ENCODE peak calls at places on chromosomes 4 and X, in eight cellular contexts. M, N, W, K, J, G, D and L are unnamed samples.
A peak's percentile ranks its signal among the peaks of the same experiment; 100 is the strongest.

GRCh38 chrX:130834830-130835229 is 68.2 kb downstream of the ENOX2 start:
- DNase-seq in M (no peak), N (no peak), W (no peak), K (no peak), J (no peak), G (no peak), D (no peak), L (no peak)

GRCh38 chr4:151766691-151767090 is 5.9 kb upstream of the GATB start:
- DNase-seq in M (no peak), N (no peak), W (peak; percentile 14), K (no peak), J (no peak), G (peak; percentile 43), D (no peak), L (no peak)

GRCh38 chr4:10013722-10014121 is 7.6 kb downstream of the SLC2A9 start:
- DNase-seq in M (no peak), N (peak; percentile 47), W (peak; percentile 80), K (peak; percentile 47), J (no peak), G (peak; percentile 57), D (peak; percentile 57), L (no peak)

GRCh38 chrX:82961129-82961528 is 547.0 kb upstream of the POU3F4 start:
- DNase-seq in M (no peak), N (no peak), W (no peak), K (no peak), J (no peak), G (no peak), D (no peak), L (no peak)

GRCh38 chrX:133402830-133403625 is 12.3 kb downstream of the GPC4 start:
- DNase-seq in M (no peak), N (no peak), W (no peak), K (no peak), J (no peak), G (no peak), D (no peak), L (no peak)

GRCh38 chr4:87956501-87956900 is 19.0 kb upstream of the SPP1 start:
- DNase-seq in M (no peak), N (no peak), W (no peak), K (no peak), J (no peak), G (no peak), D (no peak), L (no peak)

GRCh38 chrX:71944369-71944768 is 33.7 kb downstream of the NHSL2 start:
- DNase-seq in M (no peak), N (no peak), W (no peak), K (no peak), J (no peak), G (no peak), D (no peak), L (no peak)

GRCh38 chrX:83508006-83508405 is at the start of gene POU3F4:
- DNase-seq in M (no peak), N (no peak), W (no peak), K (no peak), J (no peak), G (no peak), D (no peak), L (no peak)

GRCh38 chr4:146791439-146791838 is 152.7 kb downstream of the POU4F2 start:
- DNase-seq in M (no peak), N (no peak), W (no peak), K (no peak), J (no peak), G (peak; percentile 56), D (no peak), L (no peak)

GRCh38 chr4:138401330-138401729 is 159.2 kb upstream of the SLC7A11 start:
- DNase-seq in M (no peak), N (peak; percentile 39), W (no peak), K (peak; percentile 24), J (no peak), G (no peak), D (no peak), L (no peak)

GRCh38 chr4:78747328-78747946 is 28.7 kb upstream of the BMP2K start:
- DNase-seq in M (peak; percentile 64), N (no peak), W (no peak), K (no peak), J (no peak), G (no peak), D (peak; percentile 59), L (no peak)

GRCh38 chr4:48780867-48781219 is 764 bp upstream of the FRYL start:
- DNase-seq in M (no peak), N (no peak), W (peak; percentile 60), K (no peak), J (no peak), G (peak; percentile 46), D (peak; percentile 51), L (no peak)

GRCh38 chr4:173929921-173930320 is 353.5 kb downstream of the FBXO8 start:
- DNase-seq in M (no peak), N (no peak), W (no peak), K (no peak), J (no peak), G (no peak), D (no peak), L (no peak)

GRCh38 chr4:121212801-121213200 is 48.7 kb upstream of the TNIP3 start:
- DNase-seq in M (no peak), N (no peak), W (no peak), K (no peak), J (no peak), G (no peak), D (no peak), L (no peak)

GRCh38 chrX:53028678-53029077 is 19.9 kb upstream of the GPR173 start:
- DNase-seq in M (no peak), N (no peak), W (no peak), K (no peak), J (no peak), G (peak; percentile 4), D (peak; percentile 26), L (no peak)

GRCh38 chr4:8189551-8190466 is 9.3 kb upstream of the SH3TC1 start:
- DNase-seq in M (no peak), N (no peak), W (no peak), K (no peak), J (no peak), G (no peak), D (no peak), L (no peak)

GRCh38 chrX:106902684-106903083 is 457 bp downstream of the RIPPLY1 start:
- DNase-seq in M (no peak), N (no peak), W (no peak), K (no peak), J (no peak), G (no peak), D (no peak), L (no peak)

GRCh38 chr4:185591679-185592141 is 56.4 kb upstream of the PDLIM3 start:
- DNase-seq in M (no peak), N (no peak), W (no peak), K (no peak), J (peak; percentile 10), G (peak; percentile 64), D (peak; percentile 62), L (no peak)

GRCh38 chr4:27316176-27316575 is 455.5 kb downstream of the STIM2 start:
- DNase-seq in M (no peak), N (no peak), W (peak; percentile 74), K (no peak), J (no peak), G (no peak), D (no peak), L (no peak)

GRCh38 chr4:27315625-27316024 is 455.0 kb downstream of the STIM2 start:
- DNase-seq in M (no peak), N (no peak), W (no peak), K (no peak), J (no peak), G (no peak), D (no peak), L (no peak)

GRCh38 chr4:27318740-27319139 is 458.1 kb downstream of the STIM2 start:
- DNase-seq in M (no peak), N (no peak), W (peak; percentile 47), K (no peak), J (peak; percentile 3), G (peak; percentile 25), D (peak; percentile 10), L (no peak)
- TF ChIP-seq CTCF in M (peak; percentile 20), N (peak; percentile 44), W (peak; percentile 41), K (peak; percentile 28), J (peak; percentile 68), G (peak; percentile 48), D (peak; percentile 16), L (peak; percentile 61)

GRCh38 chrX:44542567-44543325 is at the start of gene FUNDC1:
- DNase-seq in M (peak; percentile 86), N (peak; percentile 90), W (peak; percentile 96), K (peak; percentile 94), J (peak; percentile 77), G (peak; percentile 83), D (peak; percentile 94), L (peak; percentile 81)
- TF ChIP-seq CTCF in M (peak; percentile 39), N (peak; percentile 30), W (no peak), K (peak; percentile 18), J (peak; percentile 63), G (peak; percentile 28), D (peak; percentile 27), L (peak; percentile 36)

DNA sequence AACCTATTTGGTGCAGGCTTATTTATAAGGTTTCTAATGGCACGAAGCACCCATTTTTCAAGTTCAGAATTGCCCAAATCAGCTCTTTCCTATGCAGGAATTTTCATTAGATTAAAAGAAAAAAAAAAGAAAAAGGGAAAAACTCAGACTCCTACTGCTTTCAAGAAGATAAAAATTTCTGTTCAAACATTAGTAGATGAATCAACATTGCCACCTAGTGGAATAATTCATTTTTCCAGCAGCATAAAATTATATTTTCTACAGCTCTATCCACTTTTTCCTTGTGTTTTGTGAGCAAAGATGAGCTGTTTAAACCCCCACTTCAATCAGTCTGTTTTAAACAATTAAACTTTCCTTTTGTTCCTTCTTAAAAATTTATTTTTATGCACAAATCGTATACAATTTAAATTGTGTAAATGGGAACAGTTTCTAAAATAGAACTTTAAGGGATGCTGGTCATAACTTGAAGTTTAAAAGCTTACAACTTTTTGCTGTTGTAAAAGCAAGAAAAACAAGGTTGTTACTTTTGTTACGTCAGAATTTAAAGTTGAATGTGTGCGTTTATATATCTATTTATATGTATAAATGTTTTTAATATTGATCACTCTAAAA is 309.8 kb downstream of the ARAP2 start:
- DNase-seq in M (no peak), N (no peak), W (no peak), K (no peak), J (peak; percentile 7), G (peak; percentile 21), D (peak; percentile 48), L (no peak)
- TF ChIP-seq CTCF in M (peak; percentile 45), N (peak; percentile 58), W (peak; percentile 30), K (peak; percentile 52), J (peak; percentile 76), G (peak; percentile 31), D (peak; percentile 36), L (peak; percentile 40)

GRCh38 chr4:159229164-159229563 is 126.3 kb downstream of the RAPGEF2 start:
- DNase-seq in M (peak; percentile 87), N (no peak), W (no peak), K (no peak), J (peak; percentile 28), G (peak; percentile 55), D (peak; percentile 87), L (peak; percentile 35)

GRCh38 chr4:159232465-159233106 is 129.7 kb downstream of the RAPGEF2 start:
- DNase-seq in M (no peak), N (no peak), W (no peak), K (no peak), J (no peak), G (no peak), D (no peak), L (no peak)

GRCh38 chr4:159224412-159224811 is 121.5 kb downstream of the RAPGEF2 start:
- DNase-seq in M (no peak), N (no peak), W (no peak), K (no peak), J (no peak), G (no peak), D (no peak), L (no peak)

GRCh38 chr4:159227378-159227777 is 124.5 kb downstream of the RAPGEF2 start:
- DNase-seq in M (no peak), N (no peak), W (no peak), K (no peak), J (peak; percentile 38), G (peak; percentile 69), D (peak; percentile 27), L (no peak)

GRCh38 chr4:159227984-159228383 is 125.1 kb downstream of the RAPGEF2 start:
- DNase-seq in M (peak; percentile 85), N (peak; percentile 80), W (peak; percentile 63), K (peak; percentile 74), J (peak; percentile 63), G (peak; percentile 87), D (peak; percentile 93), L (peak; percentile 79)
- TF ChIP-seq CTCF in M (peak; percentile 56), N (peak; percentile 63), W (peak; percentile 42), K (no peak), J (peak; percentile 24), G (peak; percentile 35), D (peak; percentile 42), L (no peak)